ENCODE peak calls at places on chromosome 20, in ten cellular contexts. V is brain microvascular endothelial cell, P is pancreas, C is mesendoderm, R is KBM-7, Y is neural crest cell, Z is CMK, S is Right ventricle myocardium superior, K is NCI-H510A treated with DMSO at 0.1 percent for 48 hours, I is PC-9. W is an unnamed sample.
A peak's percentile ranks its signal among the peaks of the same experiment; 100 is the strongest.

GRCh38 chr20:25299801-25300200 is 51.9 kb downstream of the PYGB start:
- DNase-seq in V (peak; percentile 37), P (peak; percentile 53), C (peak; percentile 16), R (no peak), Y (no peak), Z (no peak), S (no peak), K (peak; percentile 18), I (peak; percentile 49), W (no peak)

GRCh38 chr20:41002842-41003142 is 25.8 kb upstream of the TOP1 start:
- DNase-seq in V (no peak), P (no peak), C (no peak), R (no peak), Y (no peak), Z (no peak), S (no peak), K (no peak), I (no peak), W (no peak)

GRCh38 chr20:732727-733126 is 35.6 kb downstream of the SLC52A3 start:
- DNase-seq in V (no peak), P (no peak), C (peak; percentile 62), R (no peak), Y (no peak), Z (no peak), S (no peak), K (no peak), I (no peak), W (no peak)

GRCh38 chr20:34337982-34338756 is 24.9 kb upstream of the ITCH start:
- DNase-seq in V (no peak), P (no peak), C (no peak), R (no peak), Y (no peak), Z (no peak), S (no peak), K (no peak), I (no peak), W (no peak)

GRCh38 chr20:45725134-45725533 is 3.0 kb downstream of the SPINT4 start:
- DNase-seq in V (no peak), P (no peak), C (no peak), R (no peak), Y (no peak), Z (no peak), S (no peak), K (no peak), I (no peak), W (no peak)

GRCh38 chr20:36795691-36796090 is 22.1 kb upstream of the DSN1 start:
- DNase-seq in V (no peak), P (no peak), C (peak; percentile 51), R (no peak), Y (no peak), Z (no peak), S (no peak), K (no peak), I (no peak), W (no peak)

GRCh38 chr20:39829713-39830112 is 859.3 kb downstream of the MAFB start:
- DNase-seq in V (no peak), P (no peak), C (no peak), R (no peak), Y (no peak), Z (no peak), S (no peak), K (no peak), I (no peak), W (no peak)

GRCh38 chr20:2336471-2336870 is 40.7 kb downstream of the TGM3 start:
- DNase-seq in V (no peak), P (no peak), C (no peak), R (no peak), Y (no peak), Z (no peak), S (no peak), K (no peak), I (no peak), W (peak; percentile 47)

GRCh38 chr20:2820896-2821869 is 5.0 kb downstream of the TMEM239 start:
- DNase-seq in V (no peak), P (peak; percentile 61), C (peak; percentile 39), R (no peak), Y (no peak), Z (no peak), S (peak; percentile 42), K (no peak), I (no peak), W (no peak)

GRCh38 chr20:59776059-59776603 is 157.3 kb downstream of the SYCP2 start:
- DNase-seq in V (no peak), P (no peak), C (no peak), R (no peak), Y (no peak), Z (no peak), S (no peak), K (no peak), I (no peak), W (no peak)

GRCh38 chr20:41318271-41318649 is 729 bp upstream of the ZHX3 start:
- DNase-seq in V (no peak), P (no peak), C (no peak), R (no peak), Y (no peak), Z (no peak), S (no peak), K (peak; percentile 52), I (no peak), W (no peak)